ENCODE peak calls at places on chromosomes 5 and 9, in eight cellular contexts. Y, R, Z, B, H, U, D and G are unnamed samples. For H3K4me1, the result is how much of the 10 kb centered on the place peaks cover.

GRCh38 chr9:121207371-121207940 is 5.8 kb upstream of the RAB14 start:
- DNase-seq in R (no peak), U (no peak), B (no peak), Z (no peak), Y (no peak), D (no peak), H (no peak), G (no peak)

GRCh38 chr5:14090290-14090689 is 52.9 kb upstream of the TRIO start:
- DNase-seq in Z (no peak), D (no peak), B (no peak), U (no peak), H (peak), R (no peak), Y (no peak), G (no peak)

GRCh38 chr5:4335078-4335477 is 739.4 kb downstream of the IRX1 start:
- DNase-seq in B (no peak), Y (no peak), H (no peak), Z (no peak), R (no peak), U (no peak), D (no peak), G (no peak)

GRCh38 chr5:107483625-107484024 is 187.1 kb downstream of the EFNA5 start:
- DNase-seq in R (no peak), Y (no peak), Z (no peak), B (no peak), D (no peak), H (no peak), U (no peak), G (no peak)

GRCh38 chr9:118976160-118976559 is 393.1 kb downstream of the BRINP1 start:
- DNase-seq in R (no peak), Y (no peak), B (no peak), Z (no peak), U (no peak), D (no peak), H (no peak), G (no peak)

GRCh38 chr9:117448066-117448465 is 33.2 kb upstream of the ASTN2 start:
- DNase-seq in D (no peak), Y (no peak), B (no peak), Z (no peak), R (no peak), U (no peak), H (no peak), G (no peak)

GRCh38 chr5:87121315-87122170 is 146.1 kb upstream of the RASA1 start:
- DNase-seq in Z (no peak), U (no peak), R (peak), D (peak), H (peak), B (no peak), Y (no peak), G (no peak)

GRCh38 chr9:127711226-127711701 is 4.2 kb downstream of the PTRH1 start:
- DNase-seq in U (no peak), Z (no peak), H (no peak), Y (no peak), R (no peak), B (no peak), D (no peak), G (no peak)

GRCh38 chr9:15087031-15087417 is 176.8 kb upstream of the FREM1 start:
- DNase-seq in U (no peak), Z (no peak), Y (no peak), H (peak), D (no peak), R (no peak), B (no peak), G (no peak)

GRCh38 chr9:6667633-6668280 is 22.2 kb upstream of the GLDC start:
- DNase-seq in R (no peak), Z (no peak), H (peak), U (no peak), B (no peak), D (no peak), Y (no peak), G (peak)

GRCh38 chr5:128965011-128965637 is at the start of gene SLC27A6:
- DNase-seq in H (peak), D (no peak), R (no peak), U (no peak), Y (peak), Z (peak), B (no peak), G (peak)

GRCh38 chr5:123700624-123701023 is 188.6 kb downstream of the CSNK1G3 start:
- DNase-seq in B (no peak), R (no peak), H (peak), U (no peak), D (no peak), Y (peak), Z (no peak), G (no peak)

GRCh38 chr9:114296338-114296737 is 26.6 kb upstream of the ORM1 start:
- DNase-seq in Y (no peak), B (no peak), U (no peak), H (no peak), R (no peak), D (no peak), Z (no peak), G (no peak)

GRCh38 chr5:140808889-140809291 is 2.0 kb downstream of the PCDHA4 start:
- DNase-seq in Z (no peak), R (no peak), H (no peak), D (no peak), B (no peak), U (no peak), Y (peak), G (no peak)

DNA sequence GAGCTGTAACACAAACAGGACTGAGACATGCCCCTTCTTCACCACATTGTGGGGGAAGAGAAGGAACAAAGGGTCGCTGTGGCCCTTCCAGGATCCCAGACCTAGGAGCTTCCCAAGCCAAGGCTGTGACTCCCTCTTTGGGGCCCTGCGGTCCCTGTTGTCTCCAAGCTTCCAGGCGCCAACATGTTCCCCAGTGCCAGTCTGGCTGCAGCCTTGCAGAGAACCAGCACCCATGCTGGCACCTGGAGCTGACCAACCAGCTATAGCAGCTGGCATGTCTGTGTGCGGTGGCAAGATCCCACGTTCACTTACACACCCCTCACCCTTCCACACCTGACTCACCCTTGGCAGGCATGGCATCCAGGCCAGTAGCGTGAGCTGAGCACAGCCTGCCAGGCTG is 20.7 kb upstream of the FANCC start:
- DNase-seq in B (no peak), U (no peak), Z (no peak), H (no peak), Y (no peak), R (no peak), D (no peak), G (no peak)
- TF ChIP-seq CTCF in B (no peak), U (no peak), Z (no peak), H (no peak), Y (no peak), R (no peak), D (no peak), G (no peak)

DNA sequence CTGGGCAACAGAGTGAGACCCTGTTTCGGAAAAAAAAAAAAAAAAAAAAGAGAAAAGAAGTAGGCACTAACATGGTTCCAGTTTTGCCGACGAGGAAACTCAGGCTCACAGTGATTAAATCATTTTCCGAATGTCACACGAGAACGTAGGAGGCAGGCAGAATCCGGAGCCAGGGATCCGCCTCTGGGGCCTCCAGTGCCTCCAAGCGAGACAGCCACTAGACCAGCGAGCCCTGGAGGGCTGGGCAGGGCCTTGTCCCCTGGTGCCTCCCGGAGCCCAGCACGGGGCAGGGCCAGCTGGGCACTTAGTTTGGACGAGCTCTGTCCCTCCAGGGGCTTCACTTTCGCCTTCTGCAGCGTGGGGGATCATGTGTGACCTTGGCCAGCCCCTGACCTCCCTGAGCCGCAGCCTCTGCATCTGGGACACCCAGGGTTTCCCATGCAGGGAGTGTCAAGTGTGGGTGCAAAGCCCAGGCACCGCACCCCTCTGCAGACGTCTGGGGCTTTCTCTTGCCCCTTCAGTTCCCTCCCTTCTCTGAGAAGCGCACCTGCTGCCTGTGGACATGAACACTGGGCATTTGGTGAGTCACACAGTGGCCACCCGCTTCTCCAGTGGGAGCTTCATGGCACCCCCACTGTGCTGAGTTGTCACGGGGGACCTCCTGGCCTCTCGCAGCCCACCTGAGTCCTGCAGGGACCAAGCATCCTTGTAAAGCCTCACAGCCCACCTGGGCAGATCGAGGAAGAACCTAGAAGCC is 80.3 kb downstream of the RXRA start:
- DNase-seq in Y (no peak), B (no peak), Z (peak), H (no peak), D (no peak), R (no peak), U (peak), G (peak)
- H3K4me1 ChIP-seq in Y (under half), B (half or more), Z (half or more), H (under half), D (half or more), R (half or more), U (half or more), G (under half)

GRCh38 chr5:177430146-177430951 is 3.9 kb downstream of the GRK6 start:
- DNase-seq in R (no peak), U (no peak), Z (no peak), H (no peak), Y (no peak), B (no peak), D (peak), G (peak)
- H3K4me3 ChIP-seq in R (no peak), U (no peak), Z (no peak), H (no peak), Y (no peak), B (no peak), D (peak), G (no peak)

DNA sequence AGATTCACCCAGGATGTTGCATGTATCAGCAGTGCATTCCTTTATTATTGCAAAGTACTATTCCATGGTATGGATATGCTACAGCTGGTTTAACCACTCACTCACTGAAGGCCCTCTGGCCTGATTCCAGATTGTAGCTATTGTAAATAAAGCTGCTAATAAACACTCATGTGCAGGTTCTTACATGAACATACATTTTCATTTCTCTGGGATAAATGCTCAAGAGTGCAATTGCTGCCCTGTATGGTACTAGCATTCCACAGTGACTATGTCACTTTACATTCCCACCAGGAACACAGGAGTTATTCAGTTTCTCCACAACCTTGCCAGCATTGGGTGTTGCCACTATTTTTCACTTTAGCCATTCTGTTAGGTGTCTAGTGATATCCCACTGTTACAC is 267.6 kb downstream of the SPOCK1 start:
- DNase-seq in U (no peak), R (no peak), D (no peak), Y (no peak), B (no peak), H (no peak), Z (no peak), G (no peak)
- TF ChIP-seq CTCF in U (no peak), R (no peak), D (no peak), Y (no peak), B (no peak), H (no peak), Z (no peak), G (no peak)

GRCh38 chr5:169801781-169802180 is 164.7 kb downstream of the DOCK2 start:
- DNase-seq in Y (no peak), U (no peak), B (no peak), R (no peak), H (peak), D (no peak), Z (no peak), G (no peak)

GRCh38 chr5:169798906-169799660 is 162.0 kb downstream of the DOCK2 start:
- DNase-seq in R (no peak), U (no peak), Y (no peak), D (no peak), H (no peak), Z (no peak), B (no peak), G (no peak)

GRCh38 chr5:169798438-169798837 is 161.4 kb downstream of the DOCK2 start:
- DNase-seq in U (no peak), R (no peak), Y (no peak), Z (no peak), B (no peak), H (no peak), D (no peak), G (no peak)

GRCh38 chr5:169803077-169803981 is 166.3 kb downstream of the DOCK2 start:
- DNase-seq in Z (peak), B (no peak), D (no peak), H (peak), Y (peak), R (no peak), U (no peak), G (peak)

DNA sequence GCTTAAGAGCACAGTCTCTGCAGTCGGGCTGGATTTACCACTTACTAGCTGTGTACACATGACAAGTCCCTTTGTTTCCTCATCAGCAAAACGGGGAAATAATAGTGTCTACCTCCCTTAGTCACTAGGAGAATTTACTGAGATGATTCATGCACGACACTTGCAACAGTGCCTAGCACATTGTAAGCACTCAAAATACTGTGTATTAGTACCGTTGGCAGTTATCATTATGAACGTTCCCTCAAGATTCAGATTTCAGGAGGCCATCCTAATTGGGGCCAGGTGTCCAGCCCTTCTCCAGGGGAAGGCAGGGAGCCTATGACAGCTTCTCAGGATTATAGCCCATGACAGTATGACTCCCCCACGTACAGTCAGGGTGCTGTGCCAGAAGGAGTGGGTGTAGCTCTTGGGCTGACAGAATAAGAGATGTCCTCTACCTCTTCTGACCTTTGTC is 164.3 kb downstream of the DOCK2 start:
- DNase-seq in R (no peak), H (peak), Z (no peak), Y (peak), D (no peak), U (no peak), B (no peak), G (no peak)
- H3K4me1 ChIP-seq in R (under half), H (under half), Z (under half), Y (under half), D (under half), U (under half), B (under half), G (under half)

GRCh38 chr5:110054240-110054639 is 364.5 kb downstream of the MAN2A1 start:
- DNase-seq in R (peak), B (no peak), D (peak), Z (peak), U (peak), H (peak), Y (no peak), G (peak)
- H3K4me3 ChIP-seq in R (no peak), B (no peak), D (no peak), Z (no peak), U (no peak), H (no peak), Y (no peak), G (no peak)